ENCODE peak calls at places on chromosomes 2 and 18, in ten cellular contexts. F is K562, E is breast epithelium, A is neural progenitor cell, K is esophagus squamous epithelium, T is tibial nerve, C is heart left ventricle, L is right cardiac atrium, Z is keratinocyte, V is SK-N-SH. W is an unnamed sample. For H3K4me1, the result is how much of the 10 kb centered on the place peaks cover.

GRCh38 chr2:224086226-224086911 is 47.3 kb upstream of the SERPINE2 start:
- DNase-seq in F (no peak), E (no peak), A (no peak), K (no peak), T (peak), C (no peak), L (peak), Z (peak), V (no peak), W (no peak)

GRCh38 chr18:12361770-12362378 is 15.2 kb downstream of the AFG3L2 start:
- DNase-seq in F (peak), E (no peak), A (no peak), K (no peak), T (no peak), C (peak), L (peak), Z (no peak), V (peak), W (no peak)

GRCh38 chr18:80042785-80043184 is 8.6 kb downstream of the RBFA start:
- DNase-seq in F (no peak), E (no peak), A (no peak), K (no peak), T (no peak), C (no peak), L (no peak), Z (no peak), V (no peak), W (no peak)

GRCh38 chr2:86441789-86442641 is 844 bp downstream of the KDM3A start:
- DNase-seq in F (peak), E (peak), A (peak), K (peak), T (peak), C (peak), L (peak), Z (no peak), V (peak), W (peak)

GRCh38 chr2:239734436-239735005 is 290.6 kb downstream of the NDUFA10 start:
- DNase-seq in F (no peak), E (no peak), A (no peak), K (no peak), T (no peak), C (no peak), L (no peak), Z (no peak), V (no peak), W (no peak)

GRCh38 chr2:23745726-23746105 is 181.2 kb downstream of the ATAD2B start:
- DNase-seq in F (no peak), E (peak), A (no peak), K (no peak), T (peak), C (peak), L (no peak), Z (no peak), V (peak), W (no peak)

GRCh38 chr2:118878531-118879149 is 31.2 kb upstream of the EN1 start:
- DNase-seq in F (no peak), E (no peak), A (no peak), K (no peak), T (no peak), C (no peak), L (no peak), Z (peak), V (no peak), W (no peak)

GRCh38 chr2:26607698-26608097 is 33.5 kb downstream of the CIB4 start:
- DNase-seq in F (no peak), E (no peak), A (no peak), K (no peak), T (no peak), C (no peak), L (no peak), Z (no peak), V (no peak), W (no peak)

GRCh38 chr2:851680-852079 is 99.0 kb upstream of the SNTG2 start:
- DNase-seq in F (no peak), E (no peak), A (no peak), K (no peak), T (no peak), C (no peak), L (no peak), Z (no peak), V (no peak), W (no peak)

GRCh38 chr2:68809324-68810240 is 61.6 kb downstream of the BMP10 start:
- DNase-seq in F (no peak), E (peak), A (no peak), K (no peak), T (no peak), C (no peak), L (no peak), Z (peak), V (no peak), W (no peak)

GRCh38 chr2:218853766-218854165 is 5.8 kb upstream of the WNT6 start:
- DNase-seq in F (peak), E (no peak), A (no peak), K (no peak), T (no peak), C (no peak), L (no peak), Z (no peak), V (no peak), W (no peak)

GRCh38 chr2:207085110-207085509 is 80.6 kb downstream of the KLF7 start:
- DNase-seq in F (no peak), E (no peak), A (no peak), K (no peak), T (no peak), C (no peak), L (no peak), Z (no peak), V (no peak), W (no peak)

GRCh38 chr2:138521821-138522220 is 20.3 kb downstream of the SPOPL start:
- DNase-seq in F (no peak), E (no peak), A (peak), K (no peak), T (no peak), C (no peak), L (no peak), Z (no peak), V (no peak), W (no peak)

GRCh38 chr2:135246856-135247255 is 194.8 kb downstream of the RAB3GAP1 start:
- DNase-seq in F (no peak), E (no peak), A (no peak), K (no peak), T (no peak), C (no peak), L (no peak), Z (no peak), V (no peak), W (no peak)

GRCh38 chr2:108365656-108366055 is 12.1 kb upstream of the SULT1C4 start:
- DNase-seq in F (no peak), E (no peak), A (no peak), K (no peak), T (no peak), C (no peak), L (no peak), Z (no peak), V (no peak), W (no peak)

GRCh38 chr2:12720181-12720580 is 3.4 kb downstream of the TRIB2 start:
- DNase-seq in F (peak), E (no peak), A (peak), K (no peak), T (no peak), C (no peak), L (no peak), Z (no peak), V (no peak), W (no peak)

GRCh38 chr2:196758474-196759377 is 40.8 kb downstream of the GTF3C3 start:
- DNase-seq in F (no peak), E (no peak), A (no peak), K (no peak), T (no peak), C (no peak), L (no peak), Z (no peak), V (peak), W (no peak)

GRCh38 chr2:25763575-25763974 is 90.2 kb upstream of the DTNB start:
- DNase-seq in F (no peak), E (no peak), A (no peak), K (no peak), T (no peak), C (no peak), L (no peak), Z (no peak), V (no peak), W (no peak)

GRCh38 chr2:191656389-191656788 is 21.5 kb upstream of the NABP1 start:
- DNase-seq in F (no peak), E (no peak), A (no peak), K (no peak), T (peak), C (no peak), L (no peak), Z (no peak), V (no peak), W (no peak)

GRCh38 chr2:233063269-233063975 is 3.3 kb downstream of the INPP5D start:
- DNase-seq in F (no peak), E (no peak), A (peak), K (no peak), T (no peak), C (no peak), L (no peak), Z (no peak), V (no peak), W (no peak)

GRCh38 chr2:209499071-209499470 is 75.2 kb downstream of the MAP2 start:
- DNase-seq in F (no peak), E (no peak), A (no peak), K (no peak), T (no peak), C (no peak), L (no peak), Z (no peak), V (no peak), W (no peak)

GRCh38 chr18:42287047-42287446 is 332.0 kb downstream of the PIK3C3 start:
- DNase-seq in F (no peak), E (no peak), A (no peak), K (no peak), T (no peak), C (no peak), L (no peak), Z (no peak), V (no peak), W (no peak)

GRCh38 chr2:20562540-20563225 is 88.2 kb downstream of the HS1BP3 start:
- DNase-seq in F (peak), E (no peak), A (peak), K (no peak), T (no peak), C (no peak), L (no peak), Z (no peak), V (no peak), W (no peak)

GRCh38 chr2:37344453-37345361 is at the start of gene QPCT:
- DNase-seq in F (peak), E (no peak), A (no peak), K (no peak), T (peak), C (peak), L (peak), Z (no peak), V (peak), W (no peak)

GRCh38 chr2:148720501-148720998 is 76.0 kb downstream of the EPC2 start:
- DNase-seq in F (peak), E (no peak), A (no peak), K (no peak), T (peak), C (peak), L (peak), Z (no peak), V (peak), W (no peak)

GRCh38 chr18:48713302-48713701 is 174.5 kb downstream of the CTIF start:
- DNase-seq in F (no peak), E (no peak), A (no peak), K (no peak), T (peak), C (peak), L (peak), Z (no peak), V (no peak), W (no peak)

GRCh38 chr2:23241611-23242245 is 143.3 kb upstream of the KLHL29 start:
- DNase-seq in F (no peak), E (no peak), A (no peak), K (no peak), T (no peak), C (no peak), L (no peak), Z (no peak), V (no peak), W (no peak)

GRCh38 chr2:100954044-100954420 is 48.1 kb upstream of the RPL31 start:
- DNase-seq in F (no peak), E (no peak), A (no peak), K (no peak), T (no peak), C (no peak), L (no peak), Z (no peak), V (no peak), W (no peak)

GRCh38 chr18:2531751-2532150 is 39.6 kb downstream of the METTL4 start:
- DNase-seq in F (no peak), E (no peak), A (no peak), K (no peak), T (no peak), C (no peak), L (no peak), Z (no peak), V (no peak), W (no peak)

GRCh38 chr2:74502147-74502719 is 2.8 kb upstream of the LBX2 start:
- DNase-seq in F (peak), E (no peak), A (peak), K (no peak), T (no peak), C (no peak), L (no peak), Z (no peak), V (no peak), W (no peak)

GRCh38 chr2:152431370-152432098 is 96.6 kb downstream of the FMNL2 start:
- DNase-seq in F (no peak), E (no peak), A (no peak), K (no peak), T (no peak), C (no peak), L (no peak), Z (no peak), V (no peak), W (no peak)
- H3K27ac ChIP-seq in F (no peak), E (peak), A (peak), K (peak), T (peak), C (no peak), L (no peak), Z (peak), V (no peak), W (no peak)

GRCh38 chr18:71450258-71450657 is 1093.9 kb downstream of the CBLN2 start:
- DNase-seq in F (no peak), E (no peak), A (no peak), K (no peak), T (no peak), C (no peak), L (no peak), Z (no peak), V (no peak), W (no peak)
- H3K4me3 ChIP-seq in F (no peak), E (no peak), A (no peak), K (no peak), T (no peak), C (no peak), L (no peak), Z (no peak), V (no peak), W (no peak)

GRCh38 chr2:49003206-49003605 is 151.1 kb downstream of the FSHR start:
- DNase-seq in F (no peak), E (no peak), A (no peak), K (no peak), T (no peak), C (no peak), L (no peak), Z (no peak), V (no peak), W (no peak)
- H3K4me1 ChIP-seq in F (under half), E (under half), A (under half), K (under half), T (under half), C (under half), L (under half), Z (under half), V (under half), W (under half)

GRCh38 chr18:23114911-23115310 is 20.4 kb upstream of the CABLES1 start:
- DNase-seq in F (no peak), E (no peak), A (no peak), K (no peak), T (no peak), C (no peak), L (no peak), Z (no peak), V (no peak), W (no peak)
- H3K27ac ChIP-seq in F (no peak), E (peak), A (no peak), K (peak), T (no peak), C (no peak), L (no peak), Z (peak), V (peak), W (no peak)

W was measured in thoracic aorta.